ENCODE peak calls at places on chromosomes 2 and 18, in six cellular contexts. D is mesenchymal stem cell; P is H7; X is activated CD8-positive, alpha-beta memory T cell treated with anti-CD3 and anti-CD28 coated beads for 24 hours; C is stimulated activated CD8-positive, alpha-beta memory T cell treated with anti-CD3 and anti-CD28 coated beads, Interleukin-15, amount 100 ng/mL, for 1 hour; Q is stimulated activated CD4-positive, alpha-beta T cell treated with anti-CD3 and anti-CD28 coated beads, Interleukin-1b, Interleukin-23, amount 100 ng/mL, for 1 hour. Z is an unnamed sample.

GRCh38 chr18:34977787-34978532 is 63.3 kb upstream of the MAPRE2 start:
- DNase-seq in P (peak), C (no peak), Q (peak), X (peak), D (peak), Z (peak)

GRCh38 chr2:151922845-151923666 is 94.8 kb upstream of the ARL5A start:
- DNase-seq in Q (no peak), C (no peak), P (no peak), X (no peak), D (no peak), Z (no peak)

GRCh38 chr18:56000041-56000440 is 412.0 kb upstream of the TCF4 start:
- DNase-seq in Q (no peak), D (no peak), X (no peak), C (no peak), P (no peak), Z (no peak)

GRCh38 chr2:26911911-26912861 is 58.3 kb upstream of the MAPRE3 start:
- DNase-seq in X (peak), P (peak), Q (no peak), D (no peak), C (no peak), Z (no peak)

GRCh38 chr2:98881153-98881650 is 54.8 kb downstream of the CRACDL start:
- DNase-seq in Q (no peak), D (no peak), X (no peak), C (no peak), P (no peak), Z (no peak)

GRCh38 chr18:63140997-63141776 is 178.4 kb downstream of the BCL2 start:
- DNase-seq in X (peak), Q (no peak), C (no peak), D (no peak), P (no peak), Z (no peak)

GRCh38 chr2:229974271-229974670 is 52.0 kb downstream of the FBXO36 start:
- DNase-seq in D (peak), C (no peak), X (no peak), Q (no peak), P (peak), Z (no peak)

GRCh38 chr2:24015562-24016375 is 5.9 kb downstream of the MFSD2B start:
- DNase-seq in P (peak), Q (no peak), D (peak), X (no peak), C (no peak), Z (no peak)

GRCh38 chr2:29697715-29698114 is 223.7 kb downstream of the ALK start:
- DNase-seq in Q (no peak), D (no peak), C (no peak), P (no peak), X (no peak), Z (no peak)

GRCh38 chr2:188909036-188909435 is 65.1 kb upstream of the COL3A1 start:
- DNase-seq in P (no peak), Q (no peak), X (no peak), D (peak), C (no peak), Z (no peak)

GRCh38 chr2:75476778-75477177 is 84.0 kb downstream of the EVA1A start:
- DNase-seq in P (no peak), Q (no peak), X (no peak), C (no peak), D (peak), Z (no peak)

GRCh38 chr18:21115519-21116411 is 4.2 kb upstream of the ROCK1 start:
- DNase-seq in P (peak), C (no peak), D (peak), X (no peak), Q (no peak), Z (no peak)

GRCh38 chr2:47655563-47655880 is 127.4 kb upstream of the MSH6 start:
- DNase-seq in P (no peak), C (no peak), X (no peak), D (no peak), Q (no peak), Z (no peak)

GRCh38 chr18:52312321-52312720 is 27.7 kb upstream of the DCC start:
- DNase-seq in P (no peak), Q (no peak), C (no peak), X (no peak), D (no peak), Z (no peak)

GRCh38 chr2:237196866-237197618 is 111.4 kb downstream of the COPS8 start:
- DNase-seq in Q (no peak), C (no peak), D (peak), X (no peak), P (no peak), Z (no peak)

GRCh38 chr2:237201461-237202287 is 116.0 kb downstream of the COPS8 start:
- DNase-seq in P (no peak), C (no peak), X (no peak), D (peak), Q (no peak), Z (no peak)

GRCh38 chr18:2411381-2411977 is 159.8 kb downstream of the METTL4 start:
- DNase-seq in C (no peak), Q (no peak), P (no peak), D (peak), X (no peak), Z (no peak)

GRCh38 chr2:54435827-54436226 is 20.3 kb upstream of the SPTBN1 start:
- DNase-seq in C (no peak), P (no peak), D (no peak), Q (no peak), X (no peak), Z (no peak)

GRCh38 chr18:50429207-50429948 is 54.5 kb downstream of the SKA1 start:
- DNase-seq in Q (no peak), X (no peak), C (no peak), D (peak), P (peak), Z (no peak)

GRCh38 chr18:29560270-29560669 is 1383.3 kb upstream of the CDH2 start:
- DNase-seq in C (no peak), P (no peak), D (no peak), Q (no peak), X (no peak), Z (no peak)

GRCh38 chr2:23695214-23696162 is 231.4 kb downstream of the ATAD2B start:
- DNase-seq in Q (no peak), C (no peak), X (no peak), P (peak), D (no peak), Z (no peak)

GRCh38 chr2:128552806-128553551 is 234.3 kb upstream of the HS6ST1 start:
- DNase-seq in X (peak), P (no peak), C (no peak), Q (no peak), D (no peak), Z (no peak)

GRCh38 chr2:128306081-128306930 is 12.4 kb downstream of the HS6ST1 start:
- DNase-seq in D (peak), C (no peak), P (peak), Q (no peak), X (no peak), Z (no peak)

GRCh38 chr2:42908538-42909200 is 116.3 kb upstream of the HAAO start:
- DNase-seq in P (no peak), D (peak), Q (no peak), X (no peak), C (no peak), Z (no peak)

GRCh38 chr2:188202777-188203176 is 88.9 kb upstream of the GULP1 start:
- DNase-seq in C (no peak), X (no peak), P (no peak), Q (no peak), D (no peak), Z (no peak)

GRCh38 chr2:85957256-85957655 is 68.5 kb upstream of the ST3GAL5 start:
- DNase-seq in Q (no peak), D (no peak), X (no peak), P (no peak), C (no peak), Z (no peak)

GRCh38 chr18:66640431-66640830 is 36.5 kb upstream of the CDH19 start:
- DNase-seq in X (no peak), C (no peak), D (peak), Q (no peak), P (no peak), Z (no peak)

GRCh38 chr2:199366406-199366805 is 91.3 kb downstream of the SATB2 start:
- DNase-seq in X (no peak), Q (no peak), D (peak), C (no peak), P (no peak), Z (no peak)

GRCh38 chr2:96538487-96539214 is 2.1 kb downstream of the ARID5A start:
- DNase-seq in Q (peak), C (peak), D (peak), P (peak), X (peak), Z (peak)

GRCh38 chr2:106105151-106105922 is 88.8 kb downstream of the UXS1 start:
- DNase-seq in Q (no peak), X (no peak), C (no peak), D (no peak), P (no peak), Z (no peak)

GRCh38 chr2:120550893-120551446 is 184.7 kb upstream of the GLI2 start:
- DNase-seq in X (no peak), C (no peak), D (no peak), P (no peak), Q (no peak), Z (no peak)

GRCh38 chr2:118310016-118310877 is 222.0 kb downstream of the INSIG2 start:
- DNase-seq in C (peak), Q (peak), D (peak), X (peak), P (peak), Z (no peak)

GRCh38 chr18:7937268-7937667 is 370.2 kb downstream of the PTPRM start:
- DNase-seq in Q (no peak), C (no peak), D (no peak), P (no peak), X (no peak), Z (no peak)

GRCh38 chr18:78074400-78075020 is 824.9 kb downstream of the GALR1 start:
- DNase-seq in C (no peak), D (no peak), Q (no peak), P (no peak), X (no peak), Z (no peak)

GRCh38 chr2:127535422-127535901 is at the start of gene MYO7B:
- DNase-seq in C (no peak), P (peak), D (no peak), X (no peak), Q (no peak), Z (no peak)

GRCh38 chr2:97660775-97661417 is 2.9 kb downstream of the ACTR1B start:
- DNase-seq in Q (no peak), P (no peak), C (no peak), X (no peak), D (peak), Z (no peak)